ENCODE peak calls at places on chromosomes 5 and 9, in eight cellular contexts. One of them, this sample, is unnamed.

GRCh38 chr5:159463590-159464321 is 133.5 kb upstream of the IL12B start:
- DNase-seq in OCI-LY7: no peak
- DNase-seq in CD8-positive, alpha-beta T cell: no peak
- DNase-seq in AG10803: peak; percentile 31
- DNase-seq in AG04450: no peak
- DNase-seq in RWPE1: peak; percentile 55
- DNase-seq in B cell: no peak
- DNase-seq in Calu3: no peak
- DNase-seq in this sample: no peak

GRCh38 chr5:142734904-142735190 is 35.3 kb upstream of the ARHGAP26 start:
- DNase-seq in AG04450: no peak
- DNase-seq in Calu3: no peak
- DNase-seq in RWPE1: no peak
- DNase-seq in B cell: no peak
- DNase-seq in OCI-LY7: no peak
- DNase-seq in AG10803: no peak
- DNase-seq in CD8-positive, alpha-beta T cell: no peak
- DNase-seq in this sample: no peak

GRCh38 chr9:26331223-26331622 is 561.4 kb downstream of the CAAP1 start:
- DNase-seq in AG10803: no peak
- DNase-seq in OCI-LY7: no peak
- DNase-seq in AG04450: no peak
- DNase-seq in RWPE1: no peak
- DNase-seq in CD8-positive, alpha-beta T cell: no peak
- DNase-seq in Calu3: no peak
- DNase-seq in B cell: no peak
- DNase-seq in this sample: no peak

GRCh38 chr5:61701877-61702602 is 370.0 kb downstream of the ZSWIM6 start:
- DNase-seq in AG10803: peak; percentile 14
- DNase-seq in OCI-LY7: no peak
- DNase-seq in CD8-positive, alpha-beta T cell: no peak
- DNase-seq in B cell: no peak
- DNase-seq in AG04450: no peak
- DNase-seq in Calu3: no peak
- DNase-seq in RWPE1: no peak
- DNase-seq in this sample: peak; percentile 39

GRCh38 chr5:61332891-61333350 is 863 bp downstream of the ZSWIM6 start:
- DNase-seq in OCI-LY7: no peak
- DNase-seq in Calu3: peak; percentile 34
- DNase-seq in AG04450: no peak
- DNase-seq in RWPE1: peak; percentile 66
- DNase-seq in CD8-positive, alpha-beta T cell: peak; percentile 61
- DNase-seq in AG10803: peak; percentile 69
- DNase-seq in B cell: peak; percentile 66
- DNase-seq in this sample: peak; percentile 56

GRCh38 chr9:92716557-92716956 is 46.6 kb upstream of the IPPK start:
- DNase-seq in AG04450: no peak
- DNase-seq in CD8-positive, alpha-beta T cell: peak; percentile 90
- DNase-seq in B cell: peak; percentile 90
- DNase-seq in Calu3: peak; percentile 80
- DNase-seq in OCI-LY7: peak; percentile 80
- DNase-seq in AG10803: no peak
- DNase-seq in RWPE1: peak; percentile 87
- DNase-seq in this sample: peak; percentile 87

GRCh38 chr5:1219768-1220100 is 5.4 kb upstream of the SLC6A18 start:
- DNase-seq in RWPE1: no peak
- DNase-seq in AG04450: no peak
- DNase-seq in B cell: no peak
- DNase-seq in AG10803: no peak
- DNase-seq in CD8-positive, alpha-beta T cell: no peak
- DNase-seq in OCI-LY7: no peak
- DNase-seq in Calu3: no peak
- DNase-seq in this sample: no peak

GRCh38 chr5:77993799-77994318 is 217.7 kb upstream of the TBCA start:
- DNase-seq in B cell: no peak
- DNase-seq in CD8-positive, alpha-beta T cell: no peak
- DNase-seq in OCI-LY7: no peak
- DNase-seq in AG04450: no peak
- DNase-seq in AG10803: no peak
- DNase-seq in Calu3: no peak
- DNase-seq in RWPE1: no peak
- DNase-seq in this sample: no peak

GRCh38 chr9:128406848-128407391 is 13.7 kb upstream of the CERCAM start:
- DNase-seq in B cell: no peak
- DNase-seq in AG10803: no peak
- DNase-seq in OCI-LY7: no peak
- DNase-seq in AG04450: no peak
- DNase-seq in RWPE1: no peak
- DNase-seq in CD8-positive, alpha-beta T cell: no peak
- DNase-seq in Calu3: no peak
- DNase-seq in this sample: no peak

GRCh38 chr9:133718533-133719315 is 19.4 kb downstream of the SARDH start:
- DNase-seq in CD8-positive, alpha-beta T cell: no peak
- DNase-seq in OCI-LY7: no peak
- DNase-seq in B cell: no peak
- DNase-seq in Calu3: no peak
- DNase-seq in AG10803: no peak
- DNase-seq in RWPE1: no peak
- DNase-seq in AG04450: no peak
- DNase-seq in this sample: no peak

GRCh38 chr5:56817306-56817986 is 2.1 kb downstream of the MAP3K1 start:
- DNase-seq in Calu3: no peak
- DNase-seq in AG10803: no peak
- DNase-seq in RWPE1: no peak
- DNase-seq in CD8-positive, alpha-beta T cell: no peak
- DNase-seq in AG04450: no peak
- DNase-seq in B cell: peak; percentile 8
- DNase-seq in OCI-LY7: no peak
- DNase-seq in this sample: peak; percentile 15

GRCh38 chr5:14171621-14172020 is 28.5 kb downstream of the TRIO start:
- DNase-seq in AG10803: peak; percentile 73
- DNase-seq in Calu3: no peak
- DNase-seq in RWPE1: no peak
- DNase-seq in B cell: no peak
- DNase-seq in CD8-positive, alpha-beta T cell: no peak
- DNase-seq in AG04450: no peak
- DNase-seq in OCI-LY7: no peak
- DNase-seq in this sample: no peak

GRCh38 chr9:73684601-73685000 is 532.9 kb downstream of the ANXA1 start:
- DNase-seq in CD8-positive, alpha-beta T cell: no peak
- DNase-seq in Calu3: no peak
- DNase-seq in B cell: no peak
- DNase-seq in AG10803: no peak
- DNase-seq in OCI-LY7: no peak
- DNase-seq in AG04450: no peak
- DNase-seq in RWPE1: peak; percentile 54
- DNase-seq in this sample: no peak

GRCh38 chr9:73680831-73681230 is 529.2 kb downstream of the ANXA1 start:
- DNase-seq in OCI-LY7: no peak
- DNase-seq in B cell: no peak
- DNase-seq in AG04450: no peak
- DNase-seq in AG10803: no peak
- DNase-seq in RWPE1: no peak
- DNase-seq in Calu3: no peak
- DNase-seq in CD8-positive, alpha-beta T cell: no peak
- DNase-seq in this sample: no peak

GRCh38 chr9:73685786-73686185 is 534.1 kb downstream of the ANXA1 start:
- DNase-seq in AG04450: no peak
- DNase-seq in Calu3: no peak
- DNase-seq in CD8-positive, alpha-beta T cell: no peak
- DNase-seq in B cell: no peak
- DNase-seq in AG10803: no peak
- DNase-seq in RWPE1: no peak
- DNase-seq in OCI-LY7: no peak
- DNase-seq in this sample: no peak

GRCh38 chr9:73689091-73689870 is 537.6 kb downstream of the ANXA1 start:
- DNase-seq in B cell: no peak
- DNase-seq in AG04450: no peak
- DNase-seq in CD8-positive, alpha-beta T cell: no peak
- DNase-seq in Calu3: no peak
- DNase-seq in RWPE1: no peak
- DNase-seq in OCI-LY7: no peak
- DNase-seq in AG10803: no peak
- DNase-seq in this sample: no peak

DNA sequence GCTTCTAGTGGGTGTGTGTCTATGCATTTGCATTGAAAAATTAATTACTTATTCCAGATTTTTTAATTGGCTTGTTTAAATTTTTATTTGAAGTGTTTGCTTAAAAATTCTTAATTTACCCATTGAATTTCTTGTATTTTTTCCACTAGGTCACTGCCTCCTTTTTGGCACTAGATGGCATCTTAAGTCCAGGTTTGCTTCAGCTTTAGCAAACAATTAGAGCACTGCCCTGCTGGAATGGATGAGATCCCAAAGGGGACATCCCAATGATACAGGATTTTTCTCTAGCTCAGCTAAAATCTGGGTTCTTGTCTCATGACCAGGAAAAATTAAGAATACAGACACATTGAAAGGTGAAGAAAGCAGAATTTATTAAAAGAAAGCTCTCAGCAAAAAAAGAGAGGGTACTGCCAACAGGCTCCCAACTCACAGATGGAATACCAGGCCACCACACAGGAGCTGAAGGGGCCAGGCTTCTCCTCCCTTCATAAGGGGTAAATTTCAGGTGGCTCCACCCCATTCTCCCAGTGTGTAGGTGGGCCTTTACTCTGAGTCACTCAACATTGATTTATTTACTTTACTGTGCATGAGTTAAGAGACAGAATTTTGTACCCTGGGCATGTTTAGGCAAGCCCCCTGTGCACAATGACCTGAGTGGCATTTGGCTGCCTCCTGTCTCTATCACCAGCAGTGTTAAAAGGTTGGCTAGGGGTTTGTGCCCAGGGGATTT is 532.4 kb downstream of the ANXA1 start:
- DNase-seq in RWPE1: peak; percentile 50
- DNase-seq in AG10803: peak; percentile 47
- DNase-seq in Calu3: peak; percentile 3
- DNase-seq in CD8-positive, alpha-beta T cell: no peak
- DNase-seq in OCI-LY7: peak; percentile 35
- DNase-seq in B cell: no peak
- DNase-seq in AG04450: no peak
- DNase-seq in this sample: no peak
- TF ChIP-seq CTCF in RWPE1: peak; percentile 45
- TF ChIP-seq CTCF in AG10803: peak; percentile 66
- TF ChIP-seq CTCF in Calu3: peak; percentile 43
- TF ChIP-seq CTCF in CD8-positive, alpha-beta T cell: no peak
- TF ChIP-seq CTCF in OCI-LY7: peak; percentile 83
- TF ChIP-seq CTCF in B cell: no peak
- TF ChIP-seq CTCF in AG04450: no peak
- TF ChIP-seq CTCF in this sample: peak; percentile 37

GRCh38 chr5:177505075-177505474 is 4.6 kb downstream of the DOK3 start:
- DNase-seq in RWPE1: no peak
- DNase-seq in Calu3: no peak
- DNase-seq in CD8-positive, alpha-beta T cell: no peak
- DNase-seq in B cell: no peak
- DNase-seq in AG04450: no peak
- DNase-seq in AG10803: no peak
- DNase-seq in OCI-LY7: peak; percentile 70
- DNase-seq in this sample: no peak

GRCh38 chr5:177508837-177509236 is 789 bp downstream of the DOK3 start:
- DNase-seq in Calu3: no peak
- DNase-seq in AG10803: no peak
- DNase-seq in AG04450: no peak
- DNase-seq in CD8-positive, alpha-beta T cell: no peak
- DNase-seq in B cell: peak; percentile 71
- DNase-seq in OCI-LY7: peak; percentile 90
- DNase-seq in RWPE1: no peak
- DNase-seq in this sample: peak; percentile 73

GRCh38 chr5:177507596-177508216 is 1.9 kb downstream of the DOK3 start:
- DNase-seq in CD8-positive, alpha-beta T cell: no peak
- DNase-seq in Calu3: no peak
- DNase-seq in RWPE1: no peak
- DNase-seq in AG10803: no peak
- DNase-seq in B cell: no peak
- DNase-seq in AG04450: no peak
- DNase-seq in OCI-LY7: peak; percentile 41
- DNase-seq in this sample: no peak

GRCh38 chr5:177508217-177508611 is 1.4 kb downstream of the DOK3 start:
- DNase-seq in CD8-positive, alpha-beta T cell: no peak
- DNase-seq in OCI-LY7: peak; percentile 50
- DNase-seq in AG10803: no peak
- DNase-seq in AG04450: no peak
- DNase-seq in Calu3: no peak
- DNase-seq in RWPE1: no peak
- DNase-seq in B cell: no peak
- DNase-seq in this sample: no peak

DNA sequence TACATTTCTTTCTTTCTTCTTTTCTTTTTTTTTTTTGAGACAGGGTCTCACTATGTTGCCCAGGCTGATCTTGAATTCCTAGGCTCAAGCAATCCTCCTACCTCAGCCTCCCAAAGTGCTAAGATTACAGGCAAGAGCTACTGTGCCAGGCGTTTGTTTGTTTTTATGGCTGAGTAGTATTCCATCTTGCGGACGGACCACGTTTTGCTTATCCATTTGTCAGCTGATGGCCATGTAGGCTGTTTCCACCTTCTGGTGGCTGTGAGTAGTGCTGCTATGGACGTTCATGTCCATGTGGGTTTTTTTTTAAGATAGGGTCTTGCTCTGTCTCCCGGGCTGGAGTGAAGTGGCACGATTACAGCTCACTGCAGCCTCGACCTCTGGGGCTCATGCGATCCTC is 2.5 kb downstream of the DOK3 start:
- DNase-seq in RWPE1: no peak
- DNase-seq in CD8-positive, alpha-beta T cell: no peak
- DNase-seq in AG04450: no peak
- DNase-seq in B cell: no peak
- DNase-seq in Calu3: no peak
- DNase-seq in AG10803: no peak
- DNase-seq in OCI-LY7: peak; percentile 61
- DNase-seq in this sample: no peak
- TF ChIP-seq CTCF in RWPE1: no peak
- TF ChIP-seq CTCF in CD8-positive, alpha-beta T cell: no peak
- TF ChIP-seq CTCF in AG04450: peak; percentile 30
- TF ChIP-seq CTCF in B cell: no peak
- TF ChIP-seq CTCF in Calu3: peak; percentile 12
- TF ChIP-seq CTCF in AG10803: peak; percentile 33
- TF ChIP-seq CTCF in OCI-LY7: peak; percentile 61
- TF ChIP-seq CTCF in this sample: no peak

GRCh38 chr9:14842269-14842668 is 68.0 kb downstream of the FREM1 start:
- DNase-seq in B cell: no peak
- DNase-seq in AG04450: no peak
- DNase-seq in AG10803: no peak
- DNase-seq in Calu3: no peak
- DNase-seq in RWPE1: no peak
- DNase-seq in CD8-positive, alpha-beta T cell: no peak
- DNase-seq in OCI-LY7: no peak
- DNase-seq in this sample: no peak
- TF ChIP-seq CTCF in B cell: no peak
- TF ChIP-seq CTCF in AG04450: no peak
- TF ChIP-seq CTCF in AG10803: no peak
- TF ChIP-seq CTCF in Calu3: no peak
- TF ChIP-seq CTCF in RWPE1: no peak
- TF ChIP-seq CTCF in CD8-positive, alpha-beta T cell: no peak
- TF ChIP-seq CTCF in OCI-LY7: no peak
- TF ChIP-seq CTCF in this sample: no peak

DNA sequence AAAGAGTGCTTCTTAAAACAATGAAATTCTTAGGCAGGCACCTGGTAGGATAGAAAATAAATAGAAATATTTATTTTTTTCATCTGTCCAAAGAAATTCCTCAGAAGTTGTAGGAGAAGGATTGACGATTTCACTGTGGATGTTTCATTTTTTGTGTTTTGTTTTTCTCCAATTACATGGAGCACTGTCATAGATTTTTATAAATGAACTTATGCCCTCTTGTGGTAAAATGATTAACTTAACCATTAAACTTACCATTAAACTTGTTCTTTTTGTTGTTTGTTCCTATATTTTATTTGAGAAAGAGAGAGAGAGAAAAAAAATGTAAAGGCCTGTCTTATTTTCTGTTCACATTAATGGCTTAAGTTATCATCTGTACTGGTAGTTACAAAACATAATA is 339.2 kb downstream of the PRR16 start:
- DNase-seq in CD8-positive, alpha-beta T cell: no peak
- DNase-seq in RWPE1: no peak
- DNase-seq in AG10803: peak; percentile 49
- DNase-seq in Calu3: no peak
- DNase-seq in B cell: no peak
- DNase-seq in AG04450: no peak
- DNase-seq in OCI-LY7: no peak
- DNase-seq in this sample: no peak
- TF ChIP-seq CTCF in CD8-positive, alpha-beta T cell: no peak
- TF ChIP-seq CTCF in RWPE1: peak; percentile 63
- TF ChIP-seq CTCF in AG10803: peak; percentile 38
- TF ChIP-seq CTCF in Calu3: no peak
- TF ChIP-seq CTCF in B cell: no peak
- TF ChIP-seq CTCF in AG04450: peak; percentile 22
- TF ChIP-seq CTCF in OCI-LY7: peak; percentile 71
- TF ChIP-seq CTCF in this sample: no peak